ENCODE peak calls at places on chromosomes 3 and 15, in five cellular contexts. X is SK-N-SH, O is HCT116, P is H1, L is HepG2. M is an unnamed sample.

GRCh38 chr3:160968731-160969130 is 136.4 kb downstream of the B3GALNT1 start:
- DNase-seq in P (no peak), O (no peak), L (no peak), X (no peak), M (no peak)

GRCh38 chr3:146969356-146969755 is 364.2 kb upstream of the PLSCR5 start:
- DNase-seq in X (no peak), L (no peak), O (no peak), P (no peak), M (no peak)

GRCh38 chr3:127213381-127213918 is 20.5 kb downstream of the PRR23E start:
- DNase-seq in O (no peak), P (no peak), L (no peak), X (no peak), M (no peak)

GRCh38 chr3:136891934-136892855 is 30.2 kb downstream of the NCK1 start:
- DNase-seq in O (no peak), L (no peak), X (no peak), P (no peak), M (no peak)

GRCh38 chr15:100997442-100997841 is 78.3 kb downstream of the LRRK1 start:
- DNase-seq in O (no peak), P (no peak), L (no peak), X (peak), M (no peak)

GRCh38 chr15:25416693-25417092 is 22.1 kb downstream of the UBE3A start:
- DNase-seq in X (no peak), P (no peak), O (no peak), L (no peak), M (peak)

GRCh38 chr3:157836022-157836421 is 270.2 kb downstream of the SHOX2 start:
- DNase-seq in P (no peak), O (no peak), X (no peak), L (no peak), M (no peak)

GRCh38 chr3:130085881-130086280 is 4.2 kb downstream of the ALG1L2 start:
- DNase-seq in L (peak), X (no peak), O (no peak), P (no peak), M (no peak)

GRCh38 chr15:67832965-67833503 is 6.8 kb downstream of the RNU6-1 start:
- DNase-seq in O (no peak), X (peak), L (no peak), P (no peak), M (no peak)

GRCh38 chr15:65421360-65422215 is 1.2 kb downstream of the IGDCC4 start:
- DNase-seq in L (no peak), P (no peak), X (peak), O (no peak), M (no peak)

GRCh38 chr3:72144773-72145505 is 360.0 kb upstream of the PROK2 start:
- DNase-seq in O (no peak), X (peak), P (no peak), L (peak), M (no peak)

GRCh38 chr3:52829906-52830463 is 487 bp downstream of the ITIH4 start:
- DNase-seq in L (no peak), O (no peak), X (no peak), P (no peak), M (no peak)

GRCh38 chr15:57861039-57861638 is 154.6 kb downstream of the POLR2M start:
- DNase-seq in L (peak), O (peak), X (peak), P (no peak), M (peak)

GRCh38 chr15:52727825-52728224 is 48.6 kb upstream of the ATOSA start:
- DNase-seq in X (no peak), L (no peak), O (no peak), P (no peak), M (no peak)

GRCh38 chr3:126967386-126967785 is 15.5 kb upstream of the PLXNA1 start:
- DNase-seq in X (no peak), O (no peak), L (no peak), P (no peak), M (no peak)

GRCh38 chr15:52786436-52787122 is 3.6 kb downstream of the ONECUT1 start:
- DNase-seq in X (no peak), O (no peak), L (peak), P (no peak), M (no peak)

GRCh38 chr3:159821148-159821547 is 167.5 kb upstream of the IL12A start:
- DNase-seq in X (no peak), O (no peak), P (no peak), L (no peak), M (no peak)

GRCh38 chr3:49020335-49021212 is 1.3 kb upstream of the NDUFAF3 start:
- DNase-seq in O (no peak), X (peak), P (no peak), L (no peak), M (no peak)

GRCh38 chr15:95468820-95469219 is 861.7 kb upstream of the NR2F2 start:
- DNase-seq in X (no peak), O (no peak), P (no peak), L (no peak), M (no peak)

GRCh38 chr15:43105077-43105769 is 615 bp downstream of the UBR1 start:
- DNase-seq in P (no peak), X (peak), L (peak), O (no peak), M (no peak)

GRCh38 chr3:190486201-190486865 is 27.6 kb upstream of the IL1RAP start:
- DNase-seq in P (no peak), X (no peak), O (no peak), L (no peak), M (no peak)

GRCh38 chr3:9792405-9793160 is at the start of the genes ARPC4 and TADA3:
- DNase-seq in L (peak), O (peak), P (peak), X (peak), M (peak)

GRCh38 chr3:9793161-9793781 is 389 bp downstream of the ARPC4 start:
- DNase-seq in X (peak), L (peak), P (no peak), O (no peak), M (no peak)

GRCh38 chr3:9794400-9794799 is 1.5 kb downstream of the ARPC4 start:
- DNase-seq in X (no peak), P (no peak), O (no peak), L (no peak), M (no peak)

GRCh38 chr3:9797196-9797945 is 4.5 kb downstream of the ARPC4 start:
- DNase-seq in O (no peak), X (no peak), L (no peak), P (no peak), M (no peak)

DNA sequence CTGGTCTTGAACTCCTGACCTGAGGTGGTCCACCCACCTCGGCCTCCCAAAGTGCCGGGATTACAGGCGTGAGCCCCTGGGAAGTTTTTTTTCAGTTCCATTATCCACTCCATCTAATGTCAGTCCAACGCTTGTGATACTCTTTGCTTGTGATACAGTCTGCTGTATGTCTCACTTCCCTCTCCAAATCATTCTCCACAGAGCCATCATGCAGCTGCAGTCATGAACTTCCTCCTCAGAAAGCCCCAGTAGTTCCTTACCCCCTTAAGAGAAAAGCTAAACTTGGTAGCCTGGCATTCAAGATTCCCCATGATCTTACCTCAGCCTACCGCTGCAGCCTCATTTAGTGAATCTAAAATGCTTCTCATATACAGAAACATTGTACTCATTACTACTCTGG is 2.3 kb downstream of the ARPC4 start:
- DNase-seq in O (no peak), P (no peak), L (no peak), X (no peak), M (peak)
- H3K27ac ChIP-seq in O (no peak), P (no peak), L (no peak), X (no peak), M (peak)

GRCh38 chr15:74793135-74794028 is 11.5 kb downstream of the CSK start:
- DNase-seq in P (no peak), L (no peak), X (no peak), O (no peak), M (no peak)
- TF ChIP-seq YY1 in P (no peak), L (no peak), X (no peak), O (no peak), M (peak)

GRCh38 chr3:186385856-186386602 is 24.0 kb upstream of the DGKG start:
- DNase-seq in P (no peak), O (no peak), X (no peak), L (no peak), M (no peak)

GRCh38 chr3:186381424-186382216 is 19.6 kb upstream of the DGKG start:
- DNase-seq in P (no peak), L (peak), X (no peak), O (no peak), M (no peak)

GRCh38 chr3:186380622-186381380 is 18.8 kb upstream of the DGKG start:
- DNase-seq in O (no peak), X (no peak), L (no peak), P (no peak), M (no peak)

GRCh38 chr3:186382217-186382885 is 20.3 kb upstream of the DGKG start:
- DNase-seq in O (no peak), P (no peak), X (no peak), L (no peak), M (no peak)

DNA sequence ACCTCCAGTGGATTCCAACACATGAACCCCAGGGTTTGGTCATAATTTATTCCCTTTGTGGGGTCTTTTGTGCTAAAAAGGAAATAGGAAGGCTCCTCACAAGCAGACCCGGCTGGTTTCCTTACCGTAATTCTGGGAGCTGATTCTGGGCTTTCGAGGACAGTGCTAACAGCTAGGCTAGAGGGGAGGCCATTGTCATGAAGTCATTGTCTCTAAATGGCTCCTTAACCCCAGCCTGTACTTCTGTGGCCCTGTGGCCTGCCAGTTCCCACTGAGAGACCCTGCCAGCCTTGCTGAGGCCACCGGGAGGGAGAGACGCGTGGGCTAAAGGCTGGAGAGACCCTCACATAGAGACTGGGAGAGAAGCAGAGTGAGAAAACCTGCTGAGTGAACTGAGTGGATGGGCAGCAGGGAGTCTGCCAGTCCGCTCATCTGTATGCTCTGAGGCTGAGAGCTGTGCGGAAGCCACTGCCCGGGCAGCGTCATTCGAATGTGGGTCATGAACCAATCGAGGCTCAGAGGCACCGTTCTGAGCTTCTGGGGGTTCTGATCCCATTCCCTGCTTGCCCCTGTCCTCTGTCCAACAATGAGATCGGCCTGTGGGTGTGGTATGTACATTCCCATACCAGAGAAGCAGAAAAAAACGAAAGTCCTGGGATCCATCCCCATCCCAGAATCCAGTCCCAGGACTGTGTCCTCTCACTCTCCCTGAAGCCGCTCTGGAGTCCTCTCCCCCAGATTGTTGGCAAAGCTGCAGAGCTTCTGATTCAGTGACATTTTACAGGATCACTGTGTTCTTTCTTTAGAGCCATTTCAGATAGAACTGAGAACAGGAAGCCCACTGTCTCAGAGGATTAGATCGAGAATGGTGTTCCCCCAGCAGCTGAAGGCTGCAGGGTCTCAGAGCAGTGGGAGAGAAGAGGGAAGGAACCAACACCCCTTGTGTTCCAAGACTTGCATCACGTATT is 21.3 kb upstream of the DGKG start:
- DNase-seq in L (no peak), O (no peak), P (no peak), X (no peak), M (no peak)
- H3K27ac ChIP-seq in L (no peak), O (no peak), P (no peak), X (no peak), M (no peak)

GRCh38 chr3:132090921-132091320 is 56.1 kb upstream of the CPNE4 start:
- DNase-seq in L (no peak), X (no peak), O (no peak), P (no peak), M (no peak)
- TF ChIP-seq YY1 in L (no peak), X (no peak), O (no peak), P (no peak), M (no peak)

DNA sequence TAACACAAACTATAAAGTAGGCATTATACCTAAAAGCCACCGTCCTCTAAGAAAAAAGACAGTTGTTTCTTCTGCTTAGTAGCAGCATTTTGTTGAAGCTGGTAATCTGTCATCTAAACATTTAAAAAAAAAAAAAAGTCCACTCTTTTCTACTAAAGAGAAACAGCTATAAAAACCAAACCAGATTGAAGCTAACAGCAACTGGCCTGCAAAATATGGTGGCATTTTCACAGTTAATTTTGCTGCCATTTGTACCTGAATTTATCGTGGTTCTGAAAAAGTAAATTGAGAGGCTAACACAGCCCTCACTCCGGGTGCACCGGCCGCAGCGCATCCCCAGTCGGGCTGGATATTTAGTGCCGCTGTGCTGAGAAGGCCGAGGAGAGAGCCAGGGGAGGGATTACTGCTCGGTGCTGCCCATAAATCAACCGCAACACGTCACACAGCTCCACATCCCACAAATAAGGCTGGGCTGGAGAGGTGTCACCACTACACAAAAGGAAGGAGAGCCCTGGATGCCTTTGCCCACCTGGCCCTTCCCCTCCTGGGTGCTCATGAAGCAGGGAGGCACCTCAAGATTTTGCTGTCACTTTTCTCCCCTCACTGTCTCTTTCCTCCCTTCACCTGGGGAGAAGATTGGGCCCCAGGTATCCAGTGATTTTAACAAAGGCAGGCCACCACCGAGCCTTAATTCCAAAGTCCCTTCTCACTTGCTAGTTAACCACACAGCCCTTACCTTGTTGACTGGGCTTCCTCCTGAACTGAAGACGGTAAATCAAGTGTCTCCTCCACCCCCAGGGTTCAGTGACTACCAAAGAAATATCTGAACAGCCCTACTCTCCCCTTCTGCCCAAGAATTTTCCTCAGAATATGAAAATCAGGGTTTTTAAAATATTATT is 44.4 kb downstream of the MECOM start:
- DNase-seq in O (no peak), X (no peak), P (no peak), L (no peak), M (no peak)
- H3K27ac ChIP-seq in O (no peak), X (no peak), P (no peak), L (no peak), M (no peak)

GRCh38 chr3:120440762-120441161 is 10.0 kb downstream of the FSTL1 start:
- DNase-seq in X (no peak), P (no peak), O (no peak), L (no peak), M (no peak)
- TF ChIP-seq YY1 in X (no peak), P (no peak), O (no peak), L (no peak), M (no peak)

DNA sequence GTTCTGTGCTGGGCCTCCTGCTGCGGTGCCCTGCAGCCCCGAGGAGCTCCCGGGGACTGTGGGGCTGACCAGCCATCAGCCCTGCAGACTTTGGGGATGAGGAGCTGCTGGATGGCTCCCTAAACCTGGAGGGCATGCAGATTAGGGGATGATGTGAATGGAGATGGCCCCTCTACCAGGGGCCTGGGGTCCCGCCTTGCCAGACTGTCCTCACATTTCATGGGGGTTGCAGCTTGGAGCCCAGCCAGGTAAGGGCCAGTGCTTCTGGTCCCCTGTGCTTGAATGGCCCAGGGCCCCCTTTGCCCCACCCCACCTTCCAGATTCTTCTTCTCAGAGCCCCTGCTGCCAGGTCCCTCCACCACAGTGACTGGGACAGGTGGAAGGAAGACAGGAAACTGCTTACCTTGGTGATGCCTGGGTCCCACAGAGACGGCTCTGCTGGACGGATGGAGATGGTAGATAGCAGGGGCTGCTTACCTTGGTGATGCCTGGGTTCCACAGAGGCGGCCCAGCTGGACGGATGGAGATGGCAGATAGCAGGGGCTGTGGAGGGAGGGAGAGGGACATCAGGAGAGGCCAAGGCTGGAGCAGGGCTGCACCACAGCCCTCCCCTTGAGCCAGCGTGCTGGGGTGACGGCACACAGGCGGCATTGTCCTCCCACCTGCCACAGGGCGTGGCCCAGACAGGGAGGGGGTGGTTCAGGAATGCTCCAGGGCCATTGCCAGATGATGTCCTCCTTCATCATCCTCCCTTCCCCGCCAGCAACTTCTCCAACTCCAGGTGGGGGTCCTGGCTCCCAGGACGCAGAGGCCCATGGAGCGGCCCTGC is at the start of gene SPTBN5:
- DNase-seq in L (peak), O (no peak), P (no peak), X (peak), M (no peak)
- H3K27ac ChIP-seq in L (no peak), O (peak), P (no peak), X (peak), M (no peak)